ENCODE peak calls at places on chromosome 18, in eight cellular contexts. One of them, this sample, is unnamed.

GRCh38 chr18:72808688-72809087 is 59.1 kb downstream of the NETO1 start:
- DNase-seq in activated T-helper 1 cell treated with Interleukin-2 at 50 U/mL for 16 hours: no peak
- DNase-seq in DMS153: no peak
- DNase-seq in naive thymus-derived CD4-positive, alpha-beta T cell: no peak
- DNase-seq in Kasumi-1: no peak
- DNase-seq in upper lobe of right lung: no peak
- DNase-seq in ecto neural progenitor cell: no peak
- DNase-seq in stimulated activated CD4-positive, alpha-beta T cell treated with anti-CD3 and anti-CD28 coated beads, Interleukin-12 subunit alpha, Interleukin-12 subunit beta, amount 100 ng/mL, for 24 hours: no peak
- DNase-seq in this sample: no peak

GRCh38 chr18:43978174-43978573 is 700.9 kb upstream of the SYT4 start:
- DNase-seq in activated T-helper 1 cell treated with Interleukin-2 at 50 U/mL for 16 hours: no peak
- DNase-seq in DMS153: no peak
- DNase-seq in naive thymus-derived CD4-positive, alpha-beta T cell: no peak
- DNase-seq in Kasumi-1: no peak
- DNase-seq in upper lobe of right lung: no peak
- DNase-seq in ecto neural progenitor cell: no peak
- DNase-seq in stimulated activated CD4-positive, alpha-beta T cell treated with anti-CD3 and anti-CD28 coated beads, Interleukin-12 subunit alpha, Interleukin-12 subunit beta, amount 100 ng/mL, for 24 hours: no peak
- DNase-seq in this sample: no peak

GRCh38 chr18:23106575-23106974 is 28.7 kb upstream of the CABLES1 start:
- DNase-seq in activated T-helper 1 cell treated with Interleukin-2 at 50 U/mL for 16 hours: no peak
- DNase-seq in DMS153: no peak
- DNase-seq in naive thymus-derived CD4-positive, alpha-beta T cell: no peak
- DNase-seq in Kasumi-1: no peak
- DNase-seq in upper lobe of right lung: no peak
- DNase-seq in ecto neural progenitor cell: no peak
- DNase-seq in stimulated activated CD4-positive, alpha-beta T cell treated with anti-CD3 and anti-CD28 coated beads, Interleukin-12 subunit alpha, Interleukin-12 subunit beta, amount 100 ng/mL, for 24 hours: no peak
- DNase-seq in this sample: no peak

GRCh38 chr18:37630326-37630725 is 64.7 kb upstream of the CELF4 start:
- DNase-seq in activated T-helper 1 cell treated with Interleukin-2 at 50 U/mL for 16 hours: no peak
- DNase-seq in DMS153: no peak
- DNase-seq in naive thymus-derived CD4-positive, alpha-beta T cell: no peak
- DNase-seq in Kasumi-1: no peak
- DNase-seq in upper lobe of right lung: no peak
- DNase-seq in ecto neural progenitor cell: no peak
- DNase-seq in stimulated activated CD4-positive, alpha-beta T cell treated with anti-CD3 and anti-CD28 coated beads, Interleukin-12 subunit alpha, Interleukin-12 subunit beta, amount 100 ng/mL, for 24 hours: no peak
- DNase-seq in this sample: no peak

GRCh38 chr18:39841133-39842041 is 2113.6 kb upstream of the PIK3C3 start:
- DNase-seq in activated T-helper 1 cell treated with Interleukin-2 at 50 U/mL for 16 hours: no peak
- DNase-seq in DMS153: peak; percentile 81
- DNase-seq in naive thymus-derived CD4-positive, alpha-beta T cell: no peak
- DNase-seq in Kasumi-1: peak; percentile 12
- DNase-seq in upper lobe of right lung: peak; percentile 68
- DNase-seq in ecto neural progenitor cell: peak; percentile 88
- DNase-seq in stimulated activated CD4-positive, alpha-beta T cell treated with anti-CD3 and anti-CD28 coated beads, Interleukin-12 subunit alpha, Interleukin-12 subunit beta, amount 100 ng/mL, for 24 hours: no peak
- DNase-seq in this sample: no peak

GRCh38 chr18:32530947-32531651 is 60.4 kb upstream of the GAREM1 start:
- DNase-seq in activated T-helper 1 cell treated with Interleukin-2 at 50 U/mL for 16 hours: no peak
- DNase-seq in DMS153: peak; percentile 79
- DNase-seq in naive thymus-derived CD4-positive, alpha-beta T cell: peak; percentile 52
- DNase-seq in Kasumi-1: peak; percentile 26
- DNase-seq in upper lobe of right lung: no peak
- DNase-seq in ecto neural progenitor cell: no peak
- DNase-seq in stimulated activated CD4-positive, alpha-beta T cell treated with anti-CD3 and anti-CD28 coated beads, Interleukin-12 subunit alpha, Interleukin-12 subunit beta, amount 100 ng/mL, for 24 hours: no peak
- DNase-seq in this sample: no peak

GRCh38 chr18:8750954-8751415 is 45.6 kb downstream of the MTCL1 start:
- DNase-seq in activated T-helper 1 cell treated with Interleukin-2 at 50 U/mL for 16 hours: no peak
- DNase-seq in DMS153: no peak
- DNase-seq in naive thymus-derived CD4-positive, alpha-beta T cell: no peak
- DNase-seq in Kasumi-1: no peak
- DNase-seq in upper lobe of right lung: no peak
- DNase-seq in ecto neural progenitor cell: peak; percentile 28
- DNase-seq in stimulated activated CD4-positive, alpha-beta T cell treated with anti-CD3 and anti-CD28 coated beads, Interleukin-12 subunit alpha, Interleukin-12 subunit beta, amount 100 ng/mL, for 24 hours: no peak
- DNase-seq in this sample: no peak

GRCh38 chr18:65934874-65935273 is 184.1 kb downstream of the CDH7 start:
- DNase-seq in activated T-helper 1 cell treated with Interleukin-2 at 50 U/mL for 16 hours: no peak
- DNase-seq in DMS153: no peak
- DNase-seq in naive thymus-derived CD4-positive, alpha-beta T cell: no peak
- DNase-seq in Kasumi-1: no peak
- DNase-seq in upper lobe of right lung: no peak
- DNase-seq in ecto neural progenitor cell: no peak
- DNase-seq in stimulated activated CD4-positive, alpha-beta T cell treated with anti-CD3 and anti-CD28 coated beads, Interleukin-12 subunit alpha, Interleukin-12 subunit beta, amount 100 ng/mL, for 24 hours: no peak
- DNase-seq in this sample: no peak

GRCh38 chr18:57214976-57215375 is 68.1 kb downstream of the BOD1L2 start:
- DNase-seq in activated T-helper 1 cell treated with Interleukin-2 at 50 U/mL for 16 hours: no peak
- DNase-seq in DMS153: no peak
- DNase-seq in naive thymus-derived CD4-positive, alpha-beta T cell: no peak
- DNase-seq in Kasumi-1: no peak
- DNase-seq in upper lobe of right lung: no peak
- DNase-seq in ecto neural progenitor cell: no peak
- DNase-seq in stimulated activated CD4-positive, alpha-beta T cell treated with anti-CD3 and anti-CD28 coated beads, Interleukin-12 subunit alpha, Interleukin-12 subunit beta, amount 100 ng/mL, for 24 hours: no peak
- DNase-seq in this sample: no peak

GRCh38 chr18:58867281-58867961 is 2.7 kb downstream of the ZNF532 start:
- DNase-seq in activated T-helper 1 cell treated with Interleukin-2 at 50 U/mL for 16 hours: no peak
- DNase-seq in DMS153: no peak
- DNase-seq in naive thymus-derived CD4-positive, alpha-beta T cell: no peak
- DNase-seq in Kasumi-1: no peak
- DNase-seq in upper lobe of right lung: no peak
- DNase-seq in ecto neural progenitor cell: no peak
- DNase-seq in stimulated activated CD4-positive, alpha-beta T cell treated with anti-CD3 and anti-CD28 coated beads, Interleukin-12 subunit alpha, Interleukin-12 subunit beta, amount 100 ng/mL, for 24 hours: no peak
- DNase-seq in this sample: no peak